ENCODE peak calls at places on chromosomes 3 and 15, in five cellular contexts. One of them, this sample, is unnamed.

GRCh38 chr15:73683624-73684536 is at the start of gene CD276:
- DNase-seq in psoas muscle: peak
- DNase-seq in neuronal stem cell: peak
- DNase-seq in A549: peak
- DNase-seq in hepatocyte: peak
- DNase-seq in this sample: peak

GRCh38 chr3:16828815-16829214 is 55.9 kb upstream of the PLCL2 start:
- DNase-seq in psoas muscle: no peak
- DNase-seq in neuronal stem cell: no peak
- DNase-seq in A549: peak
- DNase-seq in hepatocyte: peak
- DNase-seq in this sample: peak

GRCh38 chr3:48428863-48429415 is 947 bp downstream of the PLXNB1 start:
- DNase-seq in psoas muscle: peak
- DNase-seq in neuronal stem cell: no peak
- DNase-seq in A549: no peak
- DNase-seq in hepatocyte: peak
- DNase-seq in this sample: peak

GRCh38 chr3:187935623-187936156 is 190.4 kb upstream of the BCL6 start:
- DNase-seq in psoas muscle: peak
- DNase-seq in neuronal stem cell: no peak
- DNase-seq in A549: no peak
- DNase-seq in hepatocyte: no peak
- DNase-seq in this sample: no peak

GRCh38 chr3:31533169-31533870 is 595 bp downstream of the STT3B start:
- DNase-seq in psoas muscle: peak
- DNase-seq in neuronal stem cell: peak
- DNase-seq in A549: peak
- DNase-seq in hepatocyte: peak
- DNase-seq in this sample: peak

GRCh38 chr3:129954509-129954908 is 20.0 kb upstream of the TRH start:
- DNase-seq in psoas muscle: no peak
- DNase-seq in neuronal stem cell: no peak
- DNase-seq in A549: no peak
- DNase-seq in hepatocyte: no peak
- DNase-seq in this sample: no peak

GRCh38 chr3:194905696-194906095 is 220.0 kb downstream of the FAM43A start:
- DNase-seq in psoas muscle: no peak
- DNase-seq in neuronal stem cell: no peak
- DNase-seq in A549: no peak
- DNase-seq in hepatocyte: no peak
- DNase-seq in this sample: no peak

GRCh38 chr3:38127611-38128302 is 9.2 kb downstream of the ACAA1 start:
- DNase-seq in psoas muscle: no peak
- DNase-seq in neuronal stem cell: no peak
- DNase-seq in A549: no peak
- DNase-seq in hepatocyte: no peak
- DNase-seq in this sample: peak

GRCh38 chr3:178777718-178778411 is 241.6 kb downstream of the KCNMB2 start:
- DNase-seq in psoas muscle: no peak
- DNase-seq in neuronal stem cell: no peak
- DNase-seq in A549: peak
- DNase-seq in hepatocyte: no peak
- DNase-seq in this sample: no peak

GRCh38 chr3:72891053-72891855 is 3.4 kb downstream of the GXYLT2 start:
- DNase-seq in psoas muscle: no peak
- DNase-seq in neuronal stem cell: no peak
- DNase-seq in A549: no peak
- DNase-seq in hepatocyte: peak
- DNase-seq in this sample: no peak

GRCh38 chr3:20064796-20065564 is 24.7 kb downstream of the KAT2B start:
- DNase-seq in psoas muscle: no peak
- DNase-seq in neuronal stem cell: no peak
- DNase-seq in A549: no peak
- DNase-seq in hepatocyte: no peak
- DNase-seq in this sample: no peak

GRCh38 chr15:65877752-65878151 is 8.5 kb downstream of the RAB11A start:
- DNase-seq in psoas muscle: no peak
- DNase-seq in neuronal stem cell: no peak
- DNase-seq in A549: no peak
- DNase-seq in hepatocyte: no peak
- DNase-seq in this sample: no peak

GRCh38 chr3:171416061-171416460 is 44.1 kb downstream of the TNIK start:
- DNase-seq in psoas muscle: no peak
- DNase-seq in neuronal stem cell: no peak
- DNase-seq in A549: no peak
- DNase-seq in hepatocyte: no peak
- DNase-seq in this sample: no peak

GRCh38 chr3:171415070-171415469 is 45.1 kb downstream of the TNIK start:
- DNase-seq in psoas muscle: no peak
- DNase-seq in neuronal stem cell: no peak
- DNase-seq in A549: no peak
- DNase-seq in hepatocyte: no peak
- DNase-seq in this sample: no peak

GRCh38 chr3:171416666-171417065 is 43.5 kb downstream of the TNIK start:
- DNase-seq in psoas muscle: no peak
- DNase-seq in neuronal stem cell: no peak
- DNase-seq in A549: no peak
- DNase-seq in hepatocyte: no peak
- DNase-seq in this sample: no peak

GRCh38 chr3:171417813-171418212 is 42.4 kb downstream of the TNIK start:
- DNase-seq in psoas muscle: peak
- DNase-seq in neuronal stem cell: no peak
- DNase-seq in A549: no peak
- DNase-seq in hepatocyte: peak
- DNase-seq in this sample: no peak

DNA sequence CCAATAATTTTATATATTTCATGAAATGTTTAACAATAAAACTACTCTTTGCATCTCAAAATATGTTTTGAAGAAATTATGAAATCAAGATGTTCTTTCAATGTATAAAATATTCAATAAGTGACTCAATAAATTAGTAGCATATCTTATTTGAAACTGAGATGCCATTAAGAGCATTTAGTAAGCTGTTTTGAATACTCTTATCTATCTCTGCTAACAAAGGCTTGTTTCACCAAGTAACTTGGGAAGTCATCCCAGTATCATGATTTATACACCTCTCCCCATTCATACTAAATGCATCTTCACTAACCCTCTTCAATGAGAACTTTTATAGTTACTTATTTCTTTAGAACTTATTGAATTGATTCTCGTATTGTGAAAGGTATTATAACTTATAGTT is 43.1 kb downstream of the TNIK start:
- DNase-seq in psoas muscle: no peak
- DNase-seq in neuronal stem cell: no peak
- DNase-seq in A549: no peak
- DNase-seq in hepatocyte: no peak
- DNase-seq in this sample: no peak
- H3K27ac ChIP-seq in psoas muscle: peak
- H3K27ac ChIP-seq in neuronal stem cell: no peak
- H3K27ac ChIP-seq in A549: no peak
- H3K27ac ChIP-seq in hepatocyte: no peak
- H3K27ac ChIP-seq in this sample: no peak

GRCh38 chr3:158102219-158102612 is 4.0 kb downstream of the SHOX2 start:
- DNase-seq in psoas muscle: no peak
- DNase-seq in neuronal stem cell: no peak
- DNase-seq in A549: no peak
- DNase-seq in hepatocyte: no peak
- DNase-seq in this sample: no peak

GRCh38 chr3:158103131-158103955 is 2.9 kb downstream of the SHOX2 start:
- DNase-seq in psoas muscle: peak
- DNase-seq in neuronal stem cell: no peak
- DNase-seq in A549: no peak
- DNase-seq in hepatocyte: peak
- DNase-seq in this sample: peak

GRCh38 chr3:158101330-158102218 is 4.6 kb downstream of the SHOX2 start:
- DNase-seq in psoas muscle: no peak
- DNase-seq in neuronal stem cell: no peak
- DNase-seq in A549: no peak
- DNase-seq in hepatocyte: no peak
- DNase-seq in this sample: no peak

GRCh38 chr3:158103956-158104338 is 2.3 kb downstream of the SHOX2 start:
- DNase-seq in psoas muscle: no peak
- DNase-seq in neuronal stem cell: no peak
- DNase-seq in A549: no peak
- DNase-seq in hepatocyte: no peak
- DNase-seq in this sample: no peak

DNA sequence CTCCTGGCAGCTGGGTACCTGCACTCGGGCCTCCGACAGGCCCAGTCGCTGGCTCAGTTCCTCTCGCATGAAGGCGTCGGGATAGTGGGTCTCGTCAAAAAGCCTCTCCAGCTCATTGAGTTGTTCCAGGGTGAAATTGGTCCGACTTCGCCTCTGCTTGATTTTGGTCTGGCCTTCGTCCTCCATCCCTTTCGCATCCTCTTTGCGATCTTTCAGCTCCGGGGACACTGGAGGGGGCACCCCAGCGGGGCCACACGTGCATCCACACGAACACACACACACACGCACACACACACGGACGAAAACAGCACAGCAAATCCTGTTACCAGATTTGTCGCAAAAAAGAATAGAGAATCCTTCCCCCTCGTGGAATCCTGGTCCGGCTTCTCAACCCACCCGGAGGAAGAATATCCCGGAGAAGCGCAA is 3.5 kb downstream of the SHOX2 start:
- DNase-seq in psoas muscle: no peak
- DNase-seq in neuronal stem cell: no peak
- DNase-seq in A549: no peak
- DNase-seq in hepatocyte: no peak
- DNase-seq in this sample: no peak
- H3K27ac ChIP-seq in psoas muscle: no peak
- H3K27ac ChIP-seq in neuronal stem cell: no peak
- H3K27ac ChIP-seq in A549: no peak
- H3K27ac ChIP-seq in hepatocyte: no peak
- H3K27ac ChIP-seq in this sample: no peak

GRCh38 chr3:43490640-43491185 is 131.1 kb downstream of the ANO10 start:
- DNase-seq in psoas muscle: no peak
- DNase-seq in neuronal stem cell: no peak
- DNase-seq in A549: no peak
- DNase-seq in hepatocyte: no peak
- DNase-seq in this sample: no peak

GRCh38 chr3:43489918-43490317 is 131.9 kb downstream of the ANO10 start:
- DNase-seq in psoas muscle: no peak
- DNase-seq in neuronal stem cell: no peak
- DNase-seq in A549: no peak
- DNase-seq in hepatocyte: no peak
- DNase-seq in this sample: no peak

GRCh38 chr3:43481325-43481860 is 140.4 kb downstream of the ANO10 start:
- DNase-seq in psoas muscle: no peak
- DNase-seq in neuronal stem cell: no peak
- DNase-seq in A549: no peak
- DNase-seq in hepatocyte: no peak
- DNase-seq in this sample: no peak

GRCh38 chr3:43484926-43485488 is 136.8 kb downstream of the ANO10 start:
- DNase-seq in psoas muscle: no peak
- DNase-seq in neuronal stem cell: no peak
- DNase-seq in A549: peak
- DNase-seq in hepatocyte: no peak
- DNase-seq in this sample: no peak
- H3K27ac ChIP-seq in psoas muscle: no peak
- H3K27ac ChIP-seq in neuronal stem cell: no peak
- H3K27ac ChIP-seq in A549: no peak
- H3K27ac ChIP-seq in hepatocyte: no peak
- H3K27ac ChIP-seq in this sample: no peak

GRCh38 chr3:124277516-124277890 is 285.6 kb upstream of the ROPN1 start:
- DNase-seq in psoas muscle: no peak
- DNase-seq in neuronal stem cell: no peak
- DNase-seq in A549: no peak
- DNase-seq in hepatocyte: no peak
- DNase-seq in this sample: no peak

GRCh38 chr3:124273651-124274050 is 281.7 kb upstream of the ROPN1 start:
- DNase-seq in psoas muscle: no peak
- DNase-seq in neuronal stem cell: no peak
- DNase-seq in A549: no peak
- DNase-seq in hepatocyte: no peak
- DNase-seq in this sample: no peak

GRCh38 chr3:124275421-124275820 is 283.5 kb upstream of the ROPN1 start:
- DNase-seq in psoas muscle: no peak
- DNase-seq in neuronal stem cell: no peak
- DNase-seq in A549: no peak
- DNase-seq in hepatocyte: no peak
- DNase-seq in this sample: no peak

GRCh38 chr3:124276863-124277515 is 285.1 kb upstream of the ROPN1 start:
- DNase-seq in psoas muscle: peak
- DNase-seq in neuronal stem cell: no peak
- DNase-seq in A549: no peak
- DNase-seq in hepatocyte: no peak
- DNase-seq in this sample: no peak

GRCh38 chr3:124276163-124276862 is 284.4 kb upstream of the ROPN1 start:
- DNase-seq in psoas muscle: no peak
- DNase-seq in neuronal stem cell: no peak
- DNase-seq in A549: no peak
- DNase-seq in hepatocyte: no peak
- DNase-seq in this sample: no peak
- H3K27ac ChIP-seq in psoas muscle: peak
- H3K27ac ChIP-seq in neuronal stem cell: no peak
- H3K27ac ChIP-seq in A549: no peak
- H3K27ac ChIP-seq in hepatocyte: no peak
- H3K27ac ChIP-seq in this sample: peak

GRCh38 chr3:124034809-124035152 is 42.9 kb upstream of the ROPN1 start:
- DNase-seq in psoas muscle: no peak
- DNase-seq in neuronal stem cell: no peak
- DNase-seq in A549: no peak
- DNase-seq in hepatocyte: no peak
- DNase-seq in this sample: no peak

GRCh38 chr3:124034016-124034808 is 42.3 kb upstream of the ROPN1 start:
- DNase-seq in psoas muscle: peak
- DNase-seq in neuronal stem cell: peak
- DNase-seq in A549: no peak
- DNase-seq in hepatocyte: peak
- DNase-seq in this sample: no peak

GRCh38 chr3:124032351-124032880 is 40.5 kb upstream of the ROPN1 start:
- DNase-seq in psoas muscle: peak
- DNase-seq in neuronal stem cell: peak
- DNase-seq in A549: no peak
- DNase-seq in hepatocyte: peak
- DNase-seq in this sample: no peak

GRCh38 chr3:124033360-124034015 is 41.6 kb upstream of the ROPN1 start:
- DNase-seq in psoas muscle: peak
- DNase-seq in neuronal stem cell: no peak
- DNase-seq in A549: peak
- DNase-seq in hepatocyte: peak
- DNase-seq in this sample: no peak

DNA sequence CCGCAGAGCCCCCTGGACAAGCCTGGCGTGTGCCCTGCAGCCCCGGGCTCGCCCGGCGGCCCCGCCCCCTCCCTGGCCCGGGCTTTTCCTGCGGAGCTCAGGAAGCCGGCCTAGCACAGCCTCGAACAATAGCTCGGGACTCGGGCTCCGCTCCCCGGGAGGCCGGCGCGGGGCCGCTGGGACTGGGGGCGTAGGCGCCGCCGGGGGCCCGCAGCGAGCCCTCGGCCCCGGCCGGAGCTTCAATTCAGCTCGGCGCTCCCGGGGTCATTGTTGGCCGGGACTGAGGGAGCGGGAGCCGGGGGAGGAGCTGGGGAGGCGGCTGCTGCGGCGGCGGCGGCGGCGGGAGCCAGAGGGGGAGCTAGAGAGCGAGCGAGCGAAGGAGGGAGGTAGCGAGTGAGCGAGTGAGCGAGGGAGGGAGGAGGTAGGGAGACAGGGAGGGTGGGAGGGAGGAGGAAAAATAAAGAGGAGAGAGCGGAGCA is 41.0 kb upstream of the ROPN1 start:
- DNase-seq in psoas muscle: peak
- DNase-seq in neuronal stem cell: peak
- DNase-seq in A549: peak
- DNase-seq in hepatocyte: peak
- DNase-seq in this sample: peak
- H3K27ac ChIP-seq in psoas muscle: peak
- H3K27ac ChIP-seq in neuronal stem cell: peak
- H3K27ac ChIP-seq in A549: peak
- H3K27ac ChIP-seq in hepatocyte: peak
- H3K27ac ChIP-seq in this sample: peak